ENCODE peak calls at places on chromosomes 16 and 17, in five cellular contexts. E, Z, F, Y and T are unnamed samples.
A peak's percentile ranks its signal among the peaks of the same experiment; 100 is the strongest.

GRCh38 chr17:6796887-6797490 is 21.0 kb downstream of the FBXO39 start:
- DNase-seq in E (no peak), Z (no peak), F (no peak), Y (no peak), T (no peak)

GRCh38 chr17:30021708-30022317 is 80.4 kb downstream of the EFCAB5 start:
- DNase-seq in E (no peak), Z (no peak), F (no peak), Y (no peak), T (peak; percentile 41)

GRCh38 chr17:55846745-55847144 is 95.9 kb downstream of the PCTP start:
- DNase-seq in E (no peak), Z (no peak), F (no peak), Y (no peak), T (no peak)

GRCh38 chr16:89795676-89796075 is 20.8 kb downstream of the FANCA start:
- DNase-seq in E (no peak), Z (no peak), F (no peak), Y (no peak), T (no peak)

GRCh38 chr16:66830422-66831404 is at the start of gene NAE1:
- DNase-seq in E (peak; percentile 32), Z (peak; percentile 91), F (peak; percentile 80), Y (peak; percentile 93), T (peak; percentile 85)

GRCh38 chr17:75684249-75684648 is 17.1 kb downstream of the SAP30BP start:
- DNase-seq in E (no peak), Z (no peak), F (no peak), Y (no peak), T (no peak)

GRCh38 chr17:79231766-79232287 is 157.2 kb downstream of the ENGASE start:
- DNase-seq in E (no peak), Z (no peak), F (no peak), Y (no peak), T (no peak)

GRCh38 chr17:71444011-71444574 is 676.7 kb upstream of the SOX9 start:
- DNase-seq in E (no peak), Z (no peak), F (no peak), Y (no peak), T (no peak)

GRCh38 chr17:64938925-64939474 is 19.7 kb upstream of the LRRC37A3 start:
- DNase-seq in E (no peak), Z (peak; percentile 80), F (no peak), Y (peak; percentile 71), T (no peak)

GRCh38 chr16:88374736-88375135 is 8.0 kb upstream of the ZNF469 start:
- DNase-seq in E (no peak), Z (peak; percentile 36), F (no peak), Y (peak; percentile 10), T (no peak)

GRCh38 chr17:79600613-79601221 is 10.1 kb downstream of the RBFOX3 start:
- DNase-seq in E (no peak), Z (no peak), F (no peak), Y (no peak), T (no peak)

GRCh38 chr16:72838999-72839398 is 208.9 kb downstream of the ZFHX3 start:
- DNase-seq in E (no peak), Z (no peak), F (no peak), Y (no peak), T (no peak)

GRCh38 chr16:81623365-81624102 is 155.6 kb upstream of the PLCG2 start:
- DNase-seq in E (no peak), Z (no peak), F (peak; percentile 25), Y (no peak), T (no peak)

GRCh38 chr17:13569740-13570137 is 32.0 kb downstream of the HS3ST3A1 start:
- DNase-seq in E (no peak), Z (no peak), F (no peak), Y (no peak), T (peak; percentile 38)

GRCh38 chr17:70321388-70321787 is 152.1 kb downstream of the KCNJ2 start:
- DNase-seq in E (no peak), Z (no peak), F (no peak), Y (no peak), T (no peak)
- H3K36me3 ChIP-seq in E (no peaks in the 10 kb centered on the region), Z (no peaks in the 10 kb centered on the region), F (no peaks in the 10 kb centered on the region), Y (no peaks in the 10 kb centered on the region), T (no peaks in the 10 kb centered on the region)

GRCh38 chr16:57045694-57046381 is 46.5 kb upstream of the CPNE2 start:
- DNase-seq in E (no peak), Z (peak; percentile 64), F (no peak), Y (peak; percentile 60), T (peak; percentile 48)
- H3K36me3 ChIP-seq in E (peaks cover 4% of the 10 kb centered on the region), Z (peaks cover 61% of the 10 kb centered on the region), F (peaks cover 60% of the 10 kb centered on the region), Y (no peaks in the 10 kb centered on the region), T (peaks cover 19% of the 10 kb centered on the region)

GRCh38 chr16:83843657-83844056 is 35.9 kb downstream of the HSBP1 start:
- DNase-seq in E (no peak), Z (no peak), F (no peak), Y (no peak), T (no peak)

GRCh38 chr16:83842291-83842690 is 34.5 kb downstream of the HSBP1 start:
- DNase-seq in E (no peak), Z (no peak), F (no peak), Y (no peak), T (no peak)

GRCh38 chr16:83840060-83840617 is 32.4 kb downstream of the HSBP1 start:
- DNase-seq in E (no peak), Z (no peak), F (no peak), Y (no peak), T (no peak)

GRCh38 chr16:83845263-83845662 is 37.5 kb downstream of the HSBP1 start:
- DNase-seq in E (no peak), Z (no peak), F (no peak), Y (no peak), T (no peak)

GRCh38 chr16:83842755-83843507 is 35.2 kb downstream of the HSBP1 start:
- DNase-seq in E (no peak), Z (no peak), F (no peak), Y (no peak), T (no peak)
- H3K36me3 ChIP-seq in E (no peaks in the 10 kb centered on the region), Z (no peaks in the 10 kb centered on the region), F (no peaks in the 10 kb centered on the region), Y (no peaks in the 10 kb centered on the region), T (no peaks in the 10 kb centered on the region)

GRCh38 chr16:21618261-21618660 is 18.9 kb downstream of the METTL9 start:
- DNase-seq in E (no peak), Z (no peak), F (no peak), Y (no peak), T (no peak)
- H3K36me3 ChIP-seq in E (no peaks in the 10 kb centered on the region), Z (peaks cover 5% of the 10 kb centered on the region), F (peaks cover 4% of the 10 kb centered on the region), Y (no peaks in the 10 kb centered on the region), T (no peaks in the 10 kb centered on the region)